ENCODE peak calls at places on chromosomes 5 and 9, in ten cellular contexts. G, E, S, O, D, M, Y, I, J and H are unnamed samples.

GRCh38 chr9:100602302-100602930 is 24.5 kb downstream of the CAVIN4 start:
- DNase-seq in J (no peak), I (peak; percentile 66), S (no peak), E (no peak), O (peak; percentile 70), Y (peak; percentile 65), M (no peak), D (peak; percentile 28), G (peak; percentile 58), H (peak; percentile 25)

GRCh38 chr5:756171-756570 is 28.4 kb downstream of the ZDHHC11B start:
- DNase-seq in M (no peak), Y (no peak), S (peak; percentile 88), J (no peak), I (no peak), O (no peak), E (no peak), G (no peak), D (no peak), H (no peak)

GRCh38 chr5:7795311-7795710 is 55.6 kb downstream of the CFAP90 start:
- DNase-seq in S (no peak), I (no peak), J (no peak), E (no peak), Y (no peak), O (no peak), G (no peak), D (no peak), M (no peak), H (no peak)

GRCh38 chr5:4640793-4641192 is 499.3 kb upstream of the ADAMTS16 start:
- DNase-seq in I (peak; percentile 48), D (no peak), Y (peak; percentile 78), M (no peak), J (no peak), G (no peak), E (no peak), S (no peak), O (peak; percentile 3), H (no peak)

GRCh38 chr5:177402271-177403043 is 2.0 kb upstream of the PFN3 start:
- DNase-seq in O (peak; percentile 57), Y (no peak), E (peak; percentile 53), D (peak; percentile 74), G (peak; percentile 93), M (no peak), J (peak; percentile 74), I (peak; percentile 29), S (no peak), H (peak; percentile 85)

GRCh38 chr9:78325343-78325742 is 28.4 kb downstream of the PSAT1 start:
- DNase-seq in G (peak; percentile 23), I (peak; percentile 27), J (no peak), Y (no peak), O (peak; percentile 68), S (no peak), M (no peak), E (no peak), D (no peak), H (no peak)

GRCh38 chr5:1879292-1880263 is 3.1 kb downstream of the IRX4 start:
- DNase-seq in Y (no peak), E (no peak), S (no peak), D (no peak), G (no peak), I (no peak), M (no peak), J (no peak), O (no peak), H (no peak)

GRCh38 chr5:144315994-144316634 is 145.4 kb downstream of the KCTD16 start:
- DNase-seq in O (no peak), I (no peak), S (no peak), M (no peak), E (no peak), J (no peak), D (no peak), Y (no peak), G (peak; percentile 37), H (no peak)

GRCh38 chr9:8361364-8361763 is 561.8 kb upstream of the DMAC1 start:
- DNase-seq in E (no peak), D (no peak), G (no peak), M (no peak), J (no peak), O (no peak), S (no peak), I (no peak), Y (no peak), H (no peak)

GRCh38 chr9:37947431-37947830 is 43.5 kb upstream of the SLC25A51 start:
- DNase-seq in Y (no peak), M (no peak), E (no peak), D (no peak), S (no peak), J (no peak), G (no peak), I (no peak), O (no peak), H (no peak)

GRCh38 chr5:91339053-91339710 is 43.9 kb downstream of the ARRDC3 start:
- DNase-seq in Y (no peak), S (no peak), O (peak; percentile 56), E (no peak), G (no peak), I (peak; percentile 78), M (no peak), D (no peak), J (no peak), H (no peak)

GRCh38 chr9:105678781-105679180 is 15.6 kb upstream of the TMEM38B start:
- DNase-seq in J (no peak), I (no peak), M (no peak), E (no peak), G (no peak), S (no peak), Y (no peak), D (no peak), O (no peak), H (no peak)

GRCh38 chr5:169548315-169548714 is 35.3 kb upstream of the SPDL1 start:
- DNase-seq in J (no peak), I (peak; percentile 83), O (peak; percentile 71), M (no peak), E (no peak), S (no peak), G (no peak), Y (peak; percentile 60), D (peak; percentile 3), H (no peak)

GRCh38 chr5:150000990-150001659 is 586 bp downstream of the HMGXB3 start:
- DNase-seq in Y (no peak), E (no peak), S (peak; percentile 92), J (peak; percentile 53), O (peak; percentile 56), I (peak; percentile 46), G (no peak), M (peak; percentile 72), D (peak; percentile 52), H (peak; percentile 39)

GRCh38 chr5:37860206-37860605 is 20.4 kb upstream of the GDNF start:
- DNase-seq in J (no peak), I (no peak), Y (no peak), G (no peak), O (no peak), E (no peak), M (no peak), S (no peak), D (no peak), H (no peak)

GRCh38 chr9:131276891-131277672 is 772 bp upstream of the FAM78A start:
- DNase-seq in S (no peak), J (peak; percentile 61), Y (no peak), E (peak; percentile 64), M (peak; percentile 67), D (peak; percentile 40), G (no peak), I (no peak), O (no peak), H (peak; percentile 80)

GRCh38 chr9:1328341-1328740 is 278.2 kb downstream of the DMRT2 start:
- DNase-seq in M (no peak), I (no peak), G (no peak), S (no peak), D (no peak), E (no peak), Y (no peak), J (no peak), O (no peak), H (no peak)